ENCODE peak calls at places on chromosomes 4 and X, in nine cellular contexts. One of them, this sample, is unnamed.

GRCh38 chr4:148053298-148054003 is 321.6 kb downstream of the ARHGAP10 start:
- DNase-seq in iris pigment epithelial cell: no peak
- DNase-seq in NCI-H1930: no peak
- DNase-seq in NCI-H1694 treated with DMSO at 0.1 percent for 48 hours: no peak
- DNase-seq in left cardiac atrium: peak; percentile 53
- DNase-seq in nephron progenitor cell: no peak
- DNase-seq in OCI-LY7: peak; percentile 52
- DNase-seq in NCI-H146: no peak
- DNase-seq in activated naive CD8-positive, alpha-beta T cell treated with anti-CD3 and anti-CD28 coated beads, Interleukin-2, amount 50 U/mL, for 24 hours: no peak
- DNase-seq in this sample: no peak

GRCh38 chr4:89298788-89299152 is 8.8 kb downstream of the GPRIN3 start:
- DNase-seq in NCI-H146: no peak
- DNase-seq in nephron progenitor cell: no peak
- DNase-seq in activated naive CD8-positive, alpha-beta T cell treated with anti-CD3 and anti-CD28 coated beads, Interleukin-2, amount 50 U/mL, for 24 hours: no peak
- DNase-seq in NCI-H1694 treated with DMSO at 0.1 percent for 48 hours: no peak
- DNase-seq in iris pigment epithelial cell: peak; percentile 44
- DNase-seq in NCI-H1930: no peak
- DNase-seq in OCI-LY7: peak; percentile 76
- DNase-seq in left cardiac atrium: no peak
- DNase-seq in this sample: no peak

GRCh38 chr4:94508256-94508655 is 56.5 kb downstream of the PDLIM5 start:
- DNase-seq in NCI-H1930: no peak
- DNase-seq in NCI-H1694 treated with DMSO at 0.1 percent for 48 hours: no peak
- DNase-seq in OCI-LY7: no peak
- DNase-seq in iris pigment epithelial cell: no peak
- DNase-seq in NCI-H146: no peak
- DNase-seq in activated naive CD8-positive, alpha-beta T cell treated with anti-CD3 and anti-CD28 coated beads, Interleukin-2, amount 50 U/mL, for 24 hours: no peak
- DNase-seq in left cardiac atrium: no peak
- DNase-seq in nephron progenitor cell: no peak
- DNase-seq in this sample: no peak

GRCh38 chr4:15396157-15396800 is 31.6 kb upstream of the C1QTNF7 start:
- DNase-seq in NCI-H1930: no peak
- DNase-seq in NCI-H1694 treated with DMSO at 0.1 percent for 48 hours: no peak
- DNase-seq in OCI-LY7: peak; percentile 61
- DNase-seq in NCI-H146: peak; percentile 31
- DNase-seq in activated naive CD8-positive, alpha-beta T cell treated with anti-CD3 and anti-CD28 coated beads, Interleukin-2, amount 50 U/mL, for 24 hours: peak; percentile 64
- DNase-seq in nephron progenitor cell: peak; percentile 50
- DNase-seq in iris pigment epithelial cell: peak; percentile 63
- DNase-seq in left cardiac atrium: no peak
- DNase-seq in this sample: no peak

GRCh38 chr4:41814565-41814964 is 66.0 kb upstream of the PHOX2B start:
- DNase-seq in NCI-H146: no peak
- DNase-seq in activated naive CD8-positive, alpha-beta T cell treated with anti-CD3 and anti-CD28 coated beads, Interleukin-2, amount 50 U/mL, for 24 hours: no peak
- DNase-seq in left cardiac atrium: no peak
- DNase-seq in NCI-H1694 treated with DMSO at 0.1 percent for 48 hours: no peak
- DNase-seq in nephron progenitor cell: peak; percentile 47
- DNase-seq in OCI-LY7: no peak
- DNase-seq in NCI-H1930: no peak
- DNase-seq in iris pigment epithelial cell: peak; percentile 25
- DNase-seq in this sample: no peak

GRCh38 chr4:25788839-25789238 is 73.9 kb downstream of the SEL1L3 start:
- DNase-seq in activated naive CD8-positive, alpha-beta T cell treated with anti-CD3 and anti-CD28 coated beads, Interleukin-2, amount 50 U/mL, for 24 hours: no peak
- DNase-seq in iris pigment epithelial cell: no peak
- DNase-seq in NCI-H146: no peak
- DNase-seq in NCI-H1694 treated with DMSO at 0.1 percent for 48 hours: no peak
- DNase-seq in OCI-LY7: no peak
- DNase-seq in NCI-H1930: no peak
- DNase-seq in nephron progenitor cell: no peak
- DNase-seq in left cardiac atrium: no peak
- DNase-seq in this sample: no peak

GRCh38 chr4:177367336-177367735 is 57.7 kb downstream of the NEIL3 start:
- DNase-seq in activated naive CD8-positive, alpha-beta T cell treated with anti-CD3 and anti-CD28 coated beads, Interleukin-2, amount 50 U/mL, for 24 hours: no peak
- DNase-seq in NCI-H1694 treated with DMSO at 0.1 percent for 48 hours: no peak
- DNase-seq in OCI-LY7: peak; percentile 5
- DNase-seq in NCI-H146: peak; percentile 2
- DNase-seq in NCI-H1930: no peak
- DNase-seq in left cardiac atrium: no peak
- DNase-seq in iris pigment epithelial cell: peak; percentile 24
- DNase-seq in nephron progenitor cell: no peak
- DNase-seq in this sample: no peak

GRCh38 chr4:176767183-176767582 is 25.5 kb downstream of the VEGFC start:
- DNase-seq in NCI-H146: no peak
- DNase-seq in nephron progenitor cell: no peak
- DNase-seq in left cardiac atrium: no peak
- DNase-seq in iris pigment epithelial cell: no peak
- DNase-seq in activated naive CD8-positive, alpha-beta T cell treated with anti-CD3 and anti-CD28 coated beads, Interleukin-2, amount 50 U/mL, for 24 hours: no peak
- DNase-seq in NCI-H1930: no peak
- DNase-seq in NCI-H1694 treated with DMSO at 0.1 percent for 48 hours: no peak
- DNase-seq in OCI-LY7: no peak
- DNase-seq in this sample: no peak

GRCh38 chr4:13534344-13535063 is 9.8 kb downstream of the NKX3-2 start:
- DNase-seq in NCI-H1930: no peak
- DNase-seq in NCI-H146: no peak
- DNase-seq in activated naive CD8-positive, alpha-beta T cell treated with anti-CD3 and anti-CD28 coated beads, Interleukin-2, amount 50 U/mL, for 24 hours: peak; percentile 3
- DNase-seq in left cardiac atrium: no peak
- DNase-seq in iris pigment epithelial cell: no peak
- DNase-seq in NCI-H1694 treated with DMSO at 0.1 percent for 48 hours: no peak
- DNase-seq in nephron progenitor cell: no peak
- DNase-seq in OCI-LY7: no peak
- DNase-seq in this sample: no peak

GRCh38 chrX:123186796-123187195 is 2.7 kb downstream of the GRIA3 start:
- DNase-seq in NCI-H146: no peak
- DNase-seq in OCI-LY7: no peak
- DNase-seq in left cardiac atrium: no peak
- DNase-seq in NCI-H1930: no peak
- DNase-seq in iris pigment epithelial cell: no peak
- DNase-seq in nephron progenitor cell: no peak
- DNase-seq in activated naive CD8-positive, alpha-beta T cell treated with anti-CD3 and anti-CD28 coated beads, Interleukin-2, amount 50 U/mL, for 24 hours: no peak
- DNase-seq in NCI-H1694 treated with DMSO at 0.1 percent for 48 hours: no peak
- DNase-seq in this sample: no peak

GRCh38 chr4:82866706-82867385 is 24.1 kb downstream of the SEC31A start:
- DNase-seq in nephron progenitor cell: no peak
- DNase-seq in iris pigment epithelial cell: peak; percentile 55
- DNase-seq in activated naive CD8-positive, alpha-beta T cell treated with anti-CD3 and anti-CD28 coated beads, Interleukin-2, amount 50 U/mL, for 24 hours: no peak
- DNase-seq in left cardiac atrium: no peak
- DNase-seq in NCI-H1694 treated with DMSO at 0.1 percent for 48 hours: no peak
- DNase-seq in OCI-LY7: no peak
- DNase-seq in NCI-H1930: no peak
- DNase-seq in NCI-H146: no peak
- DNase-seq in this sample: no peak

GRCh38 chr4:113958766-113959540 is 20.5 kb downstream of the ARSJ start:
- DNase-seq in nephron progenitor cell: no peak
- DNase-seq in left cardiac atrium: no peak
- DNase-seq in NCI-H146: peak; percentile 6
- DNase-seq in NCI-H1930: peak; percentile 54
- DNase-seq in OCI-LY7: no peak
- DNase-seq in activated naive CD8-positive, alpha-beta T cell treated with anti-CD3 and anti-CD28 coated beads, Interleukin-2, amount 50 U/mL, for 24 hours: no peak
- DNase-seq in iris pigment epithelial cell: peak; percentile 97
- DNase-seq in NCI-H1694 treated with DMSO at 0.1 percent for 48 hours: no peak
- DNase-seq in this sample: no peak

GRCh38 chr4:113131621-113132020 is 82.2 kb downstream of the ANK2 start:
- DNase-seq in NCI-H1930: no peak
- DNase-seq in NCI-H146: no peak
- DNase-seq in NCI-H1694 treated with DMSO at 0.1 percent for 48 hours: no peak
- DNase-seq in iris pigment epithelial cell: no peak
- DNase-seq in OCI-LY7: no peak
- DNase-seq in left cardiac atrium: no peak
- DNase-seq in nephron progenitor cell: no peak
- DNase-seq in activated naive CD8-positive, alpha-beta T cell treated with anti-CD3 and anti-CD28 coated beads, Interleukin-2, amount 50 U/mL, for 24 hours: no peak
- DNase-seq in this sample: no peak

GRCh38 chr4:147550626-147551250 is 66.5 kb upstream of the TMEM184C start:
- DNase-seq in OCI-LY7: no peak
- DNase-seq in NCI-H1930: no peak
- DNase-seq in activated naive CD8-positive, alpha-beta T cell treated with anti-CD3 and anti-CD28 coated beads, Interleukin-2, amount 50 U/mL, for 24 hours: no peak
- DNase-seq in iris pigment epithelial cell: peak; percentile 72
- DNase-seq in NCI-H146: no peak
- DNase-seq in NCI-H1694 treated with DMSO at 0.1 percent for 48 hours: no peak
- DNase-seq in nephron progenitor cell: no peak
- DNase-seq in left cardiac atrium: no peak
- DNase-seq in this sample: no peak

GRCh38 chr4:86845593-86845992 is 3.6 kb downstream of the SLC10A6 start:
- DNase-seq in activated naive CD8-positive, alpha-beta T cell treated with anti-CD3 and anti-CD28 coated beads, Interleukin-2, amount 50 U/mL, for 24 hours: no peak
- DNase-seq in OCI-LY7: no peak
- DNase-seq in iris pigment epithelial cell: no peak
- DNase-seq in NCI-H1930: no peak
- DNase-seq in NCI-H1694 treated with DMSO at 0.1 percent for 48 hours: no peak
- DNase-seq in nephron progenitor cell: no peak
- DNase-seq in NCI-H146: no peak
- DNase-seq in left cardiac atrium: no peak
- DNase-seq in this sample: no peak

This sample was measured in left lung.